ENCODE peak calls at places on chromosomes 12 and 14, in six cellular contexts. One of them, this sample, is unnamed.

GRCh38 chr12:31117203-31118011 is 43.7 kb downstream of the DDX11 start:
- DNase-seq in astrocyte of the cerebellum: no peak
- DNase-seq in stimulated activated CD8-positive, alpha-beta memory T cell treated with anti-CD3 and anti-CD28 coated beads, Interleukin-12 subunit alpha, Interleukin-12 subunit beta, amount 100 ng/mL, for 1 hour: peak; percentile 34
- DNase-seq in NCI-H226: no peak
- DNase-seq in progenitor cell of endocrine pancreas: peak; percentile 76
- DNase-seq in stimulated activated CD4-positive, alpha-beta T cell treated with anti-CD3 and anti-CD28 coated beads, Interleukin-4, amount 100 ng/mL, for 24 hours: peak; percentile 64
- DNase-seq in this sample: peak; percentile 79

GRCh38 chr12:83477706-83478105 is 791.0 kb downstream of the TMTC2 start:
- DNase-seq in progenitor cell of endocrine pancreas: no peak
- DNase-seq in NCI-H226: peak; percentile 60
- DNase-seq in stimulated activated CD4-positive, alpha-beta T cell treated with anti-CD3 and anti-CD28 coated beads, Interleukin-4, amount 100 ng/mL, for 24 hours: no peak
- DNase-seq in astrocyte of the cerebellum: no peak
- DNase-seq in stimulated activated CD8-positive, alpha-beta memory T cell treated with anti-CD3 and anti-CD28 coated beads, Interleukin-12 subunit alpha, Interleukin-12 subunit beta, amount 100 ng/mL, for 1 hour: no peak
- DNase-seq in this sample: no peak

GRCh38 chr14:77296906-77297305 is 23.8 kb downstream of the POMT2 start:
- DNase-seq in stimulated activated CD8-positive, alpha-beta memory T cell treated with anti-CD3 and anti-CD28 coated beads, Interleukin-12 subunit alpha, Interleukin-12 subunit beta, amount 100 ng/mL, for 1 hour: no peak
- DNase-seq in stimulated activated CD4-positive, alpha-beta T cell treated with anti-CD3 and anti-CD28 coated beads, Interleukin-4, amount 100 ng/mL, for 24 hours: no peak
- DNase-seq in NCI-H226: no peak
- DNase-seq in astrocyte of the cerebellum: no peak
- DNase-seq in progenitor cell of endocrine pancreas: no peak
- DNase-seq in this sample: no peak

GRCh38 chr14:103103461-103104388 is 9.2 kb downstream of the EXOC3L4 start:
- DNase-seq in astrocyte of the cerebellum: no peak
- DNase-seq in progenitor cell of endocrine pancreas: no peak
- DNase-seq in NCI-H226: peak; percentile 78
- DNase-seq in stimulated activated CD4-positive, alpha-beta T cell treated with anti-CD3 and anti-CD28 coated beads, Interleukin-4, amount 100 ng/mL, for 24 hours: no peak
- DNase-seq in stimulated activated CD8-positive, alpha-beta memory T cell treated with anti-CD3 and anti-CD28 coated beads, Interleukin-12 subunit alpha, Interleukin-12 subunit beta, amount 100 ng/mL, for 1 hour: no peak
- DNase-seq in this sample: no peak

GRCh38 chr12:131939007-131939406 is 9.9 kb downstream of the PUS1 start:
- DNase-seq in astrocyte of the cerebellum: no peak
- DNase-seq in stimulated activated CD4-positive, alpha-beta T cell treated with anti-CD3 and anti-CD28 coated beads, Interleukin-4, amount 100 ng/mL, for 24 hours: no peak
- DNase-seq in stimulated activated CD8-positive, alpha-beta memory T cell treated with anti-CD3 and anti-CD28 coated beads, Interleukin-12 subunit alpha, Interleukin-12 subunit beta, amount 100 ng/mL, for 1 hour: no peak
- DNase-seq in NCI-H226: no peak
- DNase-seq in progenitor cell of endocrine pancreas: no peak
- DNase-seq in this sample: no peak

GRCh38 chr12:122858171-122858570 is 22.9 kb downstream of the HIP1R start:
- DNase-seq in stimulated activated CD4-positive, alpha-beta T cell treated with anti-CD3 and anti-CD28 coated beads, Interleukin-4, amount 100 ng/mL, for 24 hours: no peak
- DNase-seq in stimulated activated CD8-positive, alpha-beta memory T cell treated with anti-CD3 and anti-CD28 coated beads, Interleukin-12 subunit alpha, Interleukin-12 subunit beta, amount 100 ng/mL, for 1 hour: no peak
- DNase-seq in NCI-H226: no peak
- DNase-seq in astrocyte of the cerebellum: no peak
- DNase-seq in progenitor cell of endocrine pancreas: no peak
- DNase-seq in this sample: no peak

GRCh38 chr14:55127491-55127951 is 1.5 kb upstream of the LGALS3 start:
- DNase-seq in stimulated activated CD4-positive, alpha-beta T cell treated with anti-CD3 and anti-CD28 coated beads, Interleukin-4, amount 100 ng/mL, for 24 hours: no peak
- DNase-seq in astrocyte of the cerebellum: no peak
- DNase-seq in NCI-H226: peak; percentile 94
- DNase-seq in progenitor cell of endocrine pancreas: no peak
- DNase-seq in stimulated activated CD8-positive, alpha-beta memory T cell treated with anti-CD3 and anti-CD28 coated beads, Interleukin-12 subunit alpha, Interleukin-12 subunit beta, amount 100 ng/mL, for 1 hour: no peak
- DNase-seq in this sample: no peak

GRCh38 chr12:121762269-121762668 is 31.2 kb downstream of the RHOF start:
- DNase-seq in astrocyte of the cerebellum: no peak
- DNase-seq in stimulated activated CD8-positive, alpha-beta memory T cell treated with anti-CD3 and anti-CD28 coated beads, Interleukin-12 subunit alpha, Interleukin-12 subunit beta, amount 100 ng/mL, for 1 hour: no peak
- DNase-seq in NCI-H226: no peak
- DNase-seq in progenitor cell of endocrine pancreas: no peak
- DNase-seq in stimulated activated CD4-positive, alpha-beta T cell treated with anti-CD3 and anti-CD28 coated beads, Interleukin-4, amount 100 ng/mL, for 24 hours: no peak
- DNase-seq in this sample: no peak

GRCh38 chr12:98127854-98128253 is 387.5 kb upstream of the TMPO start:
- DNase-seq in stimulated activated CD4-positive, alpha-beta T cell treated with anti-CD3 and anti-CD28 coated beads, Interleukin-4, amount 100 ng/mL, for 24 hours: no peak
- DNase-seq in NCI-H226: no peak
- DNase-seq in astrocyte of the cerebellum: no peak
- DNase-seq in stimulated activated CD8-positive, alpha-beta memory T cell treated with anti-CD3 and anti-CD28 coated beads, Interleukin-12 subunit alpha, Interleukin-12 subunit beta, amount 100 ng/mL, for 1 hour: no peak
- DNase-seq in progenitor cell of endocrine pancreas: no peak
- DNase-seq in this sample: no peak

This sample was measured in activated CD8-positive, alpha-beta memory T cell treated with anti-CD3 and anti-CD28 coated beads, Interleukin-2, amount 50 U/mL, for 48 hours.